ENCODE peak calls at places on chromosomes 12 and 14, in eight cellular contexts. M, Y, U, F, G, B, I and S are unnamed samples.

GRCh38 chr14:63542231-63542999 is 762 bp downstream of the PPP2R5E start:
- DNase-seq in M (peak), Y (no peak), U (peak), F (peak), G (no peak), B (peak), I (no peak), S (no peak)

GRCh38 chr12:123900898-123901376 is 71.7 kb downstream of the CCDC92 start:
- DNase-seq in M (peak), Y (no peak), U (peak), F (no peak), G (no peak), B (peak), I (no peak), S (no peak)

GRCh38 chr14:92507174-92507768 is 6.3 kb upstream of the RIN3 start:
- DNase-seq in M (no peak), Y (no peak), U (no peak), F (peak), G (no peak), B (peak), I (no peak), S (no peak)

GRCh38 chr12:29320295-29321090 is 60.5 kb downstream of the ERGIC2 start:
- DNase-seq in M (no peak), Y (peak), U (no peak), F (no peak), G (no peak), B (peak), I (peak), S (peak)

GRCh38 chr14:45251912-45252311 is 1.1 kb downstream of the MIS18BP1 start:
- DNase-seq in M (no peak), Y (no peak), U (no peak), F (peak), G (no peak), B (peak), I (no peak), S (no peak)

GRCh38 chr14:71403673-71404072 is 496.4 kb downstream of the PCNX1 start:
- DNase-seq in M (peak), Y (no peak), U (peak), F (no peak), G (no peak), B (peak), I (no peak), S (no peak)

GRCh38 chr14:95993768-95994592 is 45.2 kb upstream of the C14orf132 start:
- DNase-seq in M (peak), Y (peak), U (peak), F (peak), G (no peak), B (peak), I (peak), S (peak)

GRCh38 chr12:121803861-121804416 is at the start of gene SETD1B:
- DNase-seq in M (peak), Y (no peak), U (peak), F (no peak), G (peak), B (peak), I (no peak), S (no peak)

GRCh38 chr14:22847661-22848341 is 11.4 kb downstream of the MMP14 start:
- DNase-seq in M (no peak), Y (no peak), U (no peak), F (no peak), G (no peak), B (no peak), I (no peak), S (no peak)

GRCh38 chr14:42855159-42855558 is 1248.5 kb downstream of the LRFN5 start:
- DNase-seq in M (no peak), Y (no peak), U (no peak), F (peak), G (no peak), B (no peak), I (no peak), S (no peak)

GRCh38 chr12:81809113-81809777 is 50.1 kb upstream of the PPFIA2 start:
- DNase-seq in M (no peak), Y (no peak), U (no peak), F (no peak), G (no peak), B (no peak), I (no peak), S (no peak)

GRCh38 chr14:76867536-76868452 is 41.6 kb downstream of the LRRC74A start:
- DNase-seq in M (no peak), Y (no peak), U (peak), F (no peak), G (peak), B (no peak), I (no peak), S (no peak)

GRCh38 chr14:36052681-36053080 is 123.8 kb downstream of the PTCSC3 start:
- DNase-seq in M (no peak), Y (no peak), U (no peak), F (no peak), G (no peak), B (no peak), I (no peak), S (no peak)

GRCh38 chr14:52313903-52314481 is at the start of gene PTGER2:
- DNase-seq in M (peak), Y (peak), U (peak), F (no peak), G (peak), B (peak), I (peak), S (peak)

GRCh38 chr12:69329669-69330428 is 18.3 kb upstream of the LYZ start:
- DNase-seq in M (no peak), Y (no peak), U (peak), F (no peak), G (peak), B (peak), I (no peak), S (no peak)

GRCh38 chr12:109758406-109759075 is 44.9 kb downstream of the FAM222A start:
- DNase-seq in M (peak), Y (no peak), U (peak), F (no peak), G (no peak), B (no peak), I (no peak), S (no peak)

GRCh38 chr14:62015945-62016344 is 253.7 kb downstream of the SNAPC1 start:
- DNase-seq in M (no peak), Y (no peak), U (no peak), F (no peak), G (no peak), B (peak), I (no peak), S (no peak)

GRCh38 chr14:103522649-103523582 is at the start of gene CKB:
- DNase-seq in M (no peak), Y (no peak), U (peak), F (peak), G (no peak), B (peak), I (no peak), S (no peak)

GRCh38 chr12:48002773-48003218 is 1.5 kb downstream of the COL2A1 start:
- DNase-seq in M (peak), Y (no peak), U (no peak), F (no peak), G (no peak), B (peak), I (no peak), S (no peak)

GRCh38 chr14:54803926-54804719 is 98.5 kb downstream of the GCH1 start:
- DNase-seq in M (peak), Y (no peak), U (no peak), F (no peak), G (no peak), B (no peak), I (no peak), S (no peak)

GRCh38 chr14:21846227-21846885 is 172.7 kb upstream of the OR4E1 start:
- DNase-seq in M (peak), Y (no peak), U (peak), F (peak), G (peak), B (peak), I (no peak), S (no peak)

GRCh38 chr12:39605996-39606395 is 13.6 kb downstream of the ABCD2 start:
- DNase-seq in M (peak), Y (no peak), U (no peak), F (no peak), G (no peak), B (peak), I (no peak), S (no peak)

GRCh38 chr14:59123975-59124374 is 64.5 kb upstream of the DAAM1 start:
- DNase-seq in M (no peak), Y (no peak), U (no peak), F (peak), G (no peak), B (peak), I (no peak), S (no peak)

GRCh38 chr12:118010903-118011302 is 5.6 kb upstream of the RFC5 start:
- DNase-seq in M (no peak), Y (no peak), U (no peak), F (no peak), G (no peak), B (no peak), I (no peak), S (no peak)

GRCh38 chr14:94029671-94030203 is 3.6 kb downstream of the OTUB2 start:
- DNase-seq in M (no peak), Y (no peak), U (no peak), F (no peak), G (no peak), B (no peak), I (no peak), S (no peak)

GRCh38 chr12:88334271-88334670 is 192.2 kb downstream of the TMTC3 start:
- DNase-seq in M (peak), Y (peak), U (no peak), F (no peak), G (no peak), B (peak), I (no peak), S (peak)

GRCh38 chr14:95045255-95045701 is 112.1 kb downstream of the DICER1 start:
- DNase-seq in M (no peak), Y (no peak), U (no peak), F (no peak), G (no peak), B (no peak), I (no peak), S (no peak)

GRCh38 chr12:68538722-68539614 is 71.7 kb upstream of the RAP1B start:
- DNase-seq in M (no peak), Y (no peak), U (peak), F (peak), G (peak), B (no peak), I (no peak), S (no peak)

GRCh38 chr12:186006-186625 is 27.8 kb downstream of the SLC6A12 start:
- DNase-seq in M (no peak), Y (no peak), U (no peak), F (no peak), G (no peak), B (no peak), I (no peak), S (no peak)

GRCh38 chr14:92323031-92323915 is at the start of gene SLC24A4:
- DNase-seq in M (no peak), Y (no peak), U (no peak), F (no peak), G (no peak), B (no peak), I (no peak), S (no peak)

GRCh38 chr14:86321151-86321550 is 791.2 kb downstream of the FLRT2 start:
- DNase-seq in M (no peak), Y (no peak), U (no peak), F (no peak), G (no peak), B (no peak), I (no peak), S (no peak)

GRCh38 chr14:101889898-101890297 is 74.5 kb upstream of the DYNC1H1 start:
- DNase-seq in M (no peak), Y (no peak), U (no peak), F (peak), G (no peak), B (peak), I (no peak), S (no peak)

GRCh38 chr12:43282106-43282505 is 269.9 kb downstream of the ADAMTS20 start:
- DNase-seq in M (no peak), Y (peak), U (no peak), F (peak), G (no peak), B (peak), I (no peak), S (no peak)

GRCh38 chr14:100530270-100531072 is 56.7 kb downstream of the BEGAIN start:
- DNase-seq in M (peak), Y (no peak), U (no peak), F (no peak), G (no peak), B (no peak), I (no peak), S (no peak)